ENCODE peak calls at places on chromosomes 2 and 18, in ten cellular contexts. One of them, this sample, is unnamed.
A peak's percentile ranks its signal among the peaks of the same experiment; 100 is the strongest.

GRCh38 chr2:16425462-16426336 is 239.9 kb downstream of the CYRIA start:
- DNase-seq in pancreas: peak; percentile 62
- DNase-seq in IMR-90: no peak
- DNase-seq in psoas muscle: no peak
- DNase-seq in heart left ventricle: peak; percentile 67
- DNase-seq in CD8-positive, alpha-beta T cell: no peak
- DNase-seq in brain microvascular endothelial cell: no peak
- DNase-seq in A549: peak; percentile 65
- DNase-seq in GM23338: no peak
- DNase-seq in Panc1: no peak
- DNase-seq in this sample: peak; percentile 88

GRCh38 chr2:144267209-144267608 is 252.7 kb downstream of the ZEB2 start:
- DNase-seq in pancreas: no peak
- DNase-seq in IMR-90: no peak
- DNase-seq in psoas muscle: no peak
- DNase-seq in heart left ventricle: no peak
- DNase-seq in CD8-positive, alpha-beta T cell: no peak
- DNase-seq in brain microvascular endothelial cell: no peak
- DNase-seq in A549: no peak
- DNase-seq in GM23338: no peak
- DNase-seq in Panc1: no peak
- DNase-seq in this sample: no peak

GRCh38 chr18:45049548-45050307 is 369.0 kb downstream of the SETBP1 start:
- DNase-seq in pancreas: no peak
- DNase-seq in IMR-90: no peak
- DNase-seq in psoas muscle: no peak
- DNase-seq in heart left ventricle: no peak
- DNase-seq in CD8-positive, alpha-beta T cell: no peak
- DNase-seq in brain microvascular endothelial cell: no peak
- DNase-seq in A549: no peak
- DNase-seq in GM23338: no peak
- DNase-seq in Panc1: no peak
- DNase-seq in this sample: no peak

GRCh38 chr2:105582952-105583660 is 161.6 kb upstream of the NCK2 start:
- DNase-seq in pancreas: no peak
- DNase-seq in IMR-90: no peak
- DNase-seq in psoas muscle: no peak
- DNase-seq in heart left ventricle: no peak
- DNase-seq in CD8-positive, alpha-beta T cell: no peak
- DNase-seq in brain microvascular endothelial cell: no peak
- DNase-seq in A549: no peak
- DNase-seq in GM23338: no peak
- DNase-seq in Panc1: no peak
- DNase-seq in this sample: no peak

GRCh38 chr2:201260302-201260800 is at the start of gene CASP8:
- DNase-seq in pancreas: no peak
- DNase-seq in IMR-90: peak; percentile 53
- DNase-seq in psoas muscle: no peak
- DNase-seq in heart left ventricle: peak; percentile 40
- DNase-seq in CD8-positive, alpha-beta T cell: peak; percentile 69
- DNase-seq in brain microvascular endothelial cell: peak; percentile 32
- DNase-seq in A549: peak; percentile 37
- DNase-seq in GM23338: no peak
- DNase-seq in Panc1: no peak
- DNase-seq in this sample: peak; percentile 61

GRCh38 chr2:27501042-27501441 is 4.4 kb downstream of the GCKR start:
- DNase-seq in pancreas: peak; percentile 84
- DNase-seq in IMR-90: no peak
- DNase-seq in psoas muscle: no peak
- DNase-seq in heart left ventricle: no peak
- DNase-seq in CD8-positive, alpha-beta T cell: no peak
- DNase-seq in brain microvascular endothelial cell: no peak
- DNase-seq in A549: no peak
- DNase-seq in GM23338: no peak
- DNase-seq in Panc1: no peak
- DNase-seq in this sample: no peak

GRCh38 chr18:45715212-45715780 is 8.7 kb upstream of the SLC14A1 start:
- DNase-seq in pancreas: no peak
- DNase-seq in IMR-90: no peak
- DNase-seq in psoas muscle: no peak
- DNase-seq in heart left ventricle: no peak
- DNase-seq in CD8-positive, alpha-beta T cell: no peak
- DNase-seq in brain microvascular endothelial cell: no peak
- DNase-seq in A549: peak; percentile 41
- DNase-seq in GM23338: no peak
- DNase-seq in Panc1: no peak
- DNase-seq in this sample: no peak

GRCh38 chr2:17520761-17521160 is 2.5 kb upstream of the RAD51AP2 start:
- DNase-seq in pancreas: no peak
- DNase-seq in IMR-90: no peak
- DNase-seq in psoas muscle: no peak
- DNase-seq in heart left ventricle: no peak
- DNase-seq in CD8-positive, alpha-beta T cell: no peak
- DNase-seq in brain microvascular endothelial cell: no peak
- DNase-seq in A549: no peak
- DNase-seq in GM23338: peak; percentile 39
- DNase-seq in Panc1: no peak
- DNase-seq in this sample: no peak

GRCh38 chr2:157320409-157320808 is 5.2 kb downstream of the ERMN start:
- DNase-seq in pancreas: no peak
- DNase-seq in IMR-90: no peak
- DNase-seq in psoas muscle: no peak
- DNase-seq in heart left ventricle: no peak
- DNase-seq in CD8-positive, alpha-beta T cell: no peak
- DNase-seq in brain microvascular endothelial cell: no peak
- DNase-seq in A549: no peak
- DNase-seq in GM23338: no peak
- DNase-seq in Panc1: no peak
- DNase-seq in this sample: no peak

GRCh38 chr2:152336103-152336853 is 1.3 kb downstream of the FMNL2 start:
- DNase-seq in pancreas: peak; percentile 45
- DNase-seq in IMR-90: peak; percentile 47
- DNase-seq in psoas muscle: peak; percentile 81
- DNase-seq in heart left ventricle: peak; percentile 69
- DNase-seq in CD8-positive, alpha-beta T cell: no peak
- DNase-seq in brain microvascular endothelial cell: peak; percentile 34
- DNase-seq in A549: peak; percentile 52
- DNase-seq in GM23338: peak; percentile 74
- DNase-seq in Panc1: no peak
- DNase-seq in this sample: peak; percentile 55

GRCh38 chr2:15445891-15446562 is 115.1 kb downstream of the NBAS start:
- DNase-seq in pancreas: no peak
- DNase-seq in IMR-90: no peak
- DNase-seq in psoas muscle: no peak
- DNase-seq in heart left ventricle: no peak
- DNase-seq in CD8-positive, alpha-beta T cell: no peak
- DNase-seq in brain microvascular endothelial cell: no peak
- DNase-seq in A549: no peak
- DNase-seq in GM23338: no peak
- DNase-seq in Panc1: no peak
- DNase-seq in this sample: no peak

GRCh38 chr2:182870227-182870626 is 3.8 kb upstream of the FRZB start:
- DNase-seq in pancreas: no peak
- DNase-seq in IMR-90: no peak
- DNase-seq in psoas muscle: no peak
- DNase-seq in heart left ventricle: no peak
- DNase-seq in CD8-positive, alpha-beta T cell: no peak
- DNase-seq in brain microvascular endothelial cell: no peak
- DNase-seq in A549: peak; percentile 52
- DNase-seq in GM23338: peak; percentile 90
- DNase-seq in Panc1: no peak
- DNase-seq in this sample: no peak

GRCh38 chr18:27656167-27656778 is 471.2 kb upstream of the CHST9 start:
- DNase-seq in pancreas: no peak
- DNase-seq in IMR-90: no peak
- DNase-seq in psoas muscle: no peak
- DNase-seq in heart left ventricle: no peak
- DNase-seq in CD8-positive, alpha-beta T cell: no peak
- DNase-seq in brain microvascular endothelial cell: peak; percentile 29
- DNase-seq in A549: peak; percentile 0
- DNase-seq in GM23338: no peak
- DNase-seq in Panc1: peak; percentile 18
- DNase-seq in this sample: no peak

GRCh38 chr2:121993682-121994081 is 238.2 kb downstream of the TSN start:
- DNase-seq in pancreas: no peak
- DNase-seq in IMR-90: no peak
- DNase-seq in psoas muscle: no peak
- DNase-seq in heart left ventricle: no peak
- DNase-seq in CD8-positive, alpha-beta T cell: no peak
- DNase-seq in brain microvascular endothelial cell: no peak
- DNase-seq in A549: no peak
- DNase-seq in GM23338: no peak
- DNase-seq in Panc1: no peak
- DNase-seq in this sample: no peak
- TF ChIP-seq CTCF in pancreas: no peak
- TF ChIP-seq CTCF in IMR-90: no peak
- TF ChIP-seq CTCF in psoas muscle: no peak
- TF ChIP-seq CTCF in heart left ventricle: no peak
- TF ChIP-seq CTCF in CD8-positive, alpha-beta T cell: no peak
- TF ChIP-seq CTCF in brain microvascular endothelial cell: no peak
- TF ChIP-seq CTCF in A549: no peak
- TF ChIP-seq CTCF in GM23338: no peak
- TF ChIP-seq CTCF in Panc1: peak; percentile 30
- TF ChIP-seq CTCF in this sample: no peak

GRCh38 chr2:129330504-129330903 is 649.0 kb upstream of the RAB6C start:
- DNase-seq in pancreas: no peak
- DNase-seq in IMR-90: no peak
- DNase-seq in psoas muscle: no peak
- DNase-seq in heart left ventricle: no peak
- DNase-seq in CD8-positive, alpha-beta T cell: no peak
- DNase-seq in brain microvascular endothelial cell: no peak
- DNase-seq in A549: no peak
- DNase-seq in GM23338: no peak
- DNase-seq in Panc1: no peak
- DNase-seq in this sample: no peak

GRCh38 chr2:129334128-129334527 is 645.3 kb upstream of the RAB6C start:
- DNase-seq in pancreas: no peak
- DNase-seq in IMR-90: no peak
- DNase-seq in psoas muscle: no peak
- DNase-seq in heart left ventricle: no peak
- DNase-seq in CD8-positive, alpha-beta T cell: no peak
- DNase-seq in brain microvascular endothelial cell: no peak
- DNase-seq in A549: no peak
- DNase-seq in GM23338: peak; percentile 4
- DNase-seq in Panc1: no peak
- DNase-seq in this sample: no peak

GRCh38 chr2:129334696-129335095 is 644.8 kb upstream of the RAB6C start:
- DNase-seq in pancreas: no peak
- DNase-seq in IMR-90: no peak
- DNase-seq in psoas muscle: peak; percentile 88
- DNase-seq in heart left ventricle: peak; percentile 64
- DNase-seq in CD8-positive, alpha-beta T cell: no peak
- DNase-seq in brain microvascular endothelial cell: no peak
- DNase-seq in A549: no peak
- DNase-seq in GM23338: no peak
- DNase-seq in Panc1: no peak
- DNase-seq in this sample: no peak

GRCh38 chr2:129329574-129329973 is 649.9 kb upstream of the RAB6C start:
- DNase-seq in pancreas: no peak
- DNase-seq in IMR-90: no peak
- DNase-seq in psoas muscle: no peak
- DNase-seq in heart left ventricle: no peak
- DNase-seq in CD8-positive, alpha-beta T cell: no peak
- DNase-seq in brain microvascular endothelial cell: no peak
- DNase-seq in A549: no peak
- DNase-seq in GM23338: no peak
- DNase-seq in Panc1: no peak
- DNase-seq in this sample: no peak

GRCh38 chr2:129331638-129332037 is 647.8 kb upstream of the RAB6C start:
- DNase-seq in pancreas: no peak
- DNase-seq in IMR-90: no peak
- DNase-seq in psoas muscle: no peak
- DNase-seq in heart left ventricle: no peak
- DNase-seq in CD8-positive, alpha-beta T cell: no peak
- DNase-seq in brain microvascular endothelial cell: no peak
- DNase-seq in A549: no peak
- DNase-seq in GM23338: peak; percentile 55
- DNase-seq in Panc1: no peak
- DNase-seq in this sample: no peak
- H3K27ac ChIP-seq in pancreas: no peak overlapping the region
- H3K27ac ChIP-seq in IMR-90: no peak overlapping the region
- H3K27ac ChIP-seq in psoas muscle: no peak overlapping the region
- H3K27ac ChIP-seq in heart left ventricle: no peak overlapping the region
- H3K27ac ChIP-seq in CD8-positive, alpha-beta T cell: no peak overlapping the region
- H3K27ac ChIP-seq in brain microvascular endothelial cell: no peak overlapping the region
- H3K27ac ChIP-seq in A549: no peak overlapping the region
- H3K27ac ChIP-seq in GM23338: no peak overlapping the region
- H3K27ac ChIP-seq in Panc1: no peak overlapping the region
- H3K27ac ChIP-seq in this sample: no peak overlapping the region

DNA sequence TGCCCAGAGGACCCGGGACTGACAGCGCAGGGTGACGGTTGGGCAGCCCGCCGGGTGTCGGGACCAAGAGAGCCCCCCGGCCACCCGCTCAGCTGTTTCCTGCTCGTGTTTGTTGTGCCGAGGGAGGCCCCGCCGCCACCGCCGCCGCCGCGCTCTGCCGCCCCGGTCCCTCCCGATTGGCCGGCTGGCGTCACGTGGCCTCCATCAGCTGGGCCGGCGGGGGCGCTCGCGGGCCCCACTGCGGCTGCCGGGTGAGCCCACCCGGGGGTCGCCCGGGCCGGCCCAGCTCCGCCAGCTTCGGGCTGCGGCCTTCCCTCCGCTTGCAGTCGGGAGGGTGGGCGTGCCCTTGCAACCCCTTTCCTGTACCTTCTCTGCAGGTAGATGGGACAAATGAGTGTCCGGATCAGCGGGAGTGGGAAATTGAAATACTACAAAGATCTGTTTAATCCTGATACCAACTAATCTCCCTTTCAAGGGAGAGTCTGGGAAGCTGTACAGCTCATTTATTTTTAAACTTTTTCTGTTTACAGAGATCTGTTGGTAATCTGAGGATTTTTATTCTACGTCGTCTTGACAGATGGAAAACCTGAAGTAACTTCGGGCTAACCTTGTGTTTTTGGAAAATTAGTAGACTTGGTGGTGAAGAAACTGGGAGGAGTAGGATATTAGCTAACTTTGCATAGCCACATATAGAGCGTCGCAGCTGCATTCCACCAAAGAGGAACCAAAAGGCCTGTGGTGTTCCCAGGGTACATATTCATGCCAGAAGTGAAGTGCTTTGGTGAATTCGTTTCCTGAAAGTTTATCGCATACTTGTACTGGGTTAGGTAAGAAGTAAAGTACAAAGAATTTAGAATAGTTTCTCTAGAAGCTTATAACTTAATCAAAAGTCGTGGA is 1.2 kb downstream of the YPEL5 start:
- DNase-seq in pancreas: peak; percentile 83
- DNase-seq in IMR-90: peak; percentile 40
- DNase-seq in psoas muscle: peak; percentile 90
- DNase-seq in heart left ventricle: peak; percentile 89
- DNase-seq in CD8-positive, alpha-beta T cell: peak; percentile 80
- DNase-seq in brain microvascular endothelial cell: peak; percentile 46
- DNase-seq in A549: peak; percentile 74
- DNase-seq in GM23338: peak; percentile 80
- DNase-seq in Panc1: no peak
- DNase-seq in this sample: peak; percentile 82
- TF ChIP-seq CTCF in pancreas: peak; percentile 23
- TF ChIP-seq CTCF in IMR-90: peak; percentile 64
- TF ChIP-seq CTCF in psoas muscle: peak; percentile 58
- TF ChIP-seq CTCF in heart left ventricle: peak; percentile 29
- TF ChIP-seq CTCF in CD8-positive, alpha-beta T cell: no peak
- TF ChIP-seq CTCF in brain microvascular endothelial cell: peak; percentile 36
- TF ChIP-seq CTCF in A549: peak; percentile 77
- TF ChIP-seq CTCF in GM23338: peak; percentile 22
- TF ChIP-seq CTCF in Panc1: peak; percentile 90
- TF ChIP-seq CTCF in this sample: peak; percentile 16

GRCh38 chr2:84875213-84875560 is 5.7 kb downstream of the TRABD2A start:
- DNase-seq in pancreas: no peak
- DNase-seq in IMR-90: no peak
- DNase-seq in psoas muscle: no peak
- DNase-seq in heart left ventricle: no peak
- DNase-seq in CD8-positive, alpha-beta T cell: no peak
- DNase-seq in brain microvascular endothelial cell: no peak
- DNase-seq in A549: no peak
- DNase-seq in GM23338: no peak
- DNase-seq in Panc1: no peak
- DNase-seq in this sample: no peak
- H3K27ac ChIP-seq in pancreas: no peak overlapping the region
- H3K27ac ChIP-seq in IMR-90: no peak overlapping the region
- H3K27ac ChIP-seq in psoas muscle: no peak overlapping the region
- H3K27ac ChIP-seq in heart left ventricle: no peak overlapping the region
- H3K27ac ChIP-seq in CD8-positive, alpha-beta T cell: peak overlapping the region; percentile 3
- H3K27ac ChIP-seq in brain microvascular endothelial cell: no peak overlapping the region
- H3K27ac ChIP-seq in A549: no peak overlapping the region
- H3K27ac ChIP-seq in GM23338: no peak overlapping the region
- H3K27ac ChIP-seq in Panc1: no peak overlapping the region
- H3K27ac ChIP-seq in this sample: no peak overlapping the region

This sample was measured in lung.